ENCODE peak calls at places on chromosomes 11 and 22, in seven cellular contexts. One of them, this sample, is unnamed.

GRCh38 chr22:37549704-37550059 is 10.6 kb upstream of the CDC42EP1 start:
- DNase-seq in transverse colon: no peak
- DNase-seq in fibroblast of lung: peak
- DNase-seq in effector memory CD4-positive, alpha-beta T cell: no peak
- DNase-seq in A549: no peak
- DNase-seq in CD8-positive, alpha-beta memory T cell: no peak
- DNase-seq in esophagus squamous epithelium: no peak
- DNase-seq in this sample: peak

GRCh38 chr22:19791894-19792293 is 31.3 kb downstream of the TBX1 start:
- DNase-seq in transverse colon: no peak
- DNase-seq in fibroblast of lung: no peak
- DNase-seq in effector memory CD4-positive, alpha-beta T cell: no peak
- DNase-seq in A549: no peak
- DNase-seq in CD8-positive, alpha-beta memory T cell: no peak
- DNase-seq in esophagus squamous epithelium: no peak
- DNase-seq in this sample: no peak

GRCh38 chr22:25702046-25702445 is 39.9 kb upstream of the MYO18B start:
- DNase-seq in transverse colon: no peak
- DNase-seq in fibroblast of lung: peak
- DNase-seq in effector memory CD4-positive, alpha-beta T cell: no peak
- DNase-seq in A549: no peak
- DNase-seq in CD8-positive, alpha-beta memory T cell: no peak
- DNase-seq in esophagus squamous epithelium: no peak
- DNase-seq in this sample: no peak

GRCh38 chr22:37484115-37485005 is 1.8 kb downstream of the MFNG start:
- DNase-seq in transverse colon: peak
- DNase-seq in fibroblast of lung: no peak
- DNase-seq in effector memory CD4-positive, alpha-beta T cell: peak
- DNase-seq in A549: no peak
- DNase-seq in CD8-positive, alpha-beta memory T cell: peak
- DNase-seq in esophagus squamous epithelium: peak
- DNase-seq in this sample: peak

GRCh38 chr11:121082670-121083069 is 18.4 kb upstream of the TECTA start:
- DNase-seq in transverse colon: no peak
- DNase-seq in fibroblast of lung: no peak
- DNase-seq in effector memory CD4-positive, alpha-beta T cell: no peak
- DNase-seq in A549: no peak
- DNase-seq in CD8-positive, alpha-beta memory T cell: no peak
- DNase-seq in esophagus squamous epithelium: no peak
- DNase-seq in this sample: peak

GRCh38 chr22:37502342-37503182 is 16.4 kb upstream of the MFNG start:
- DNase-seq in transverse colon: peak
- DNase-seq in fibroblast of lung: no peak
- DNase-seq in effector memory CD4-positive, alpha-beta T cell: no peak
- DNase-seq in A549: peak
- DNase-seq in CD8-positive, alpha-beta memory T cell: no peak
- DNase-seq in esophagus squamous epithelium: no peak
- DNase-seq in this sample: no peak

GRCh38 chr11:12066056-12066798 is 44.2 kb upstream of the MICAL2 start:
- DNase-seq in transverse colon: peak
- DNase-seq in fibroblast of lung: peak
- DNase-seq in effector memory CD4-positive, alpha-beta T cell: no peak
- DNase-seq in A549: peak
- DNase-seq in CD8-positive, alpha-beta memory T cell: no peak
- DNase-seq in esophagus squamous epithelium: no peak
- DNase-seq in this sample: no peak

GRCh38 chr22:17764036-17764435 is 10.2 kb downstream of the BID start:
- DNase-seq in transverse colon: no peak
- DNase-seq in fibroblast of lung: no peak
- DNase-seq in effector memory CD4-positive, alpha-beta T cell: no peak
- DNase-seq in A549: no peak
- DNase-seq in CD8-positive, alpha-beta memory T cell: no peak
- DNase-seq in esophagus squamous epithelium: no peak
- DNase-seq in this sample: peak

GRCh38 chr11:12090061-12090572 is 20.3 kb upstream of the MICAL2 start:
- DNase-seq in transverse colon: no peak
- DNase-seq in fibroblast of lung: peak
- DNase-seq in effector memory CD4-positive, alpha-beta T cell: no peak
- DNase-seq in A549: no peak
- DNase-seq in CD8-positive, alpha-beta memory T cell: no peak
- DNase-seq in esophagus squamous epithelium: no peak
- DNase-seq in this sample: no peak

GRCh38 chr11:62552931-62553838 is 6.6 kb upstream of the AHNAK start:
- DNase-seq in transverse colon: peak
- DNase-seq in fibroblast of lung: peak
- DNase-seq in effector memory CD4-positive, alpha-beta T cell: peak
- DNase-seq in A549: peak
- DNase-seq in CD8-positive, alpha-beta memory T cell: peak
- DNase-seq in esophagus squamous epithelium: no peak
- DNase-seq in this sample: peak

GRCh38 chr22:27115816-27116256 is 458.4 kb downstream of the MIAT start:
- DNase-seq in transverse colon: no peak
- DNase-seq in fibroblast of lung: peak
- DNase-seq in effector memory CD4-positive, alpha-beta T cell: no peak
- DNase-seq in A549: peak
- DNase-seq in CD8-positive, alpha-beta memory T cell: no peak
- DNase-seq in esophagus squamous epithelium: no peak
- DNase-seq in this sample: no peak

GRCh38 chr11:1442807-1443366 is 43.7 kb downstream of the MOB2 start:
- DNase-seq in transverse colon: no peak
- DNase-seq in fibroblast of lung: no peak
- DNase-seq in effector memory CD4-positive, alpha-beta T cell: no peak
- DNase-seq in A549: no peak
- DNase-seq in CD8-positive, alpha-beta memory T cell: no peak
- DNase-seq in esophagus squamous epithelium: no peak
- DNase-seq in this sample: no peak

GRCh38 chr11:1443737-1444136 is 42.8 kb downstream of the MOB2 start:
- DNase-seq in transverse colon: no peak
- DNase-seq in fibroblast of lung: no peak
- DNase-seq in effector memory CD4-positive, alpha-beta T cell: no peak
- DNase-seq in A549: no peak
- DNase-seq in CD8-positive, alpha-beta memory T cell: no peak
- DNase-seq in esophagus squamous epithelium: no peak
- DNase-seq in this sample: no peak

GRCh38 chr11:1440496-1440895 is 46.1 kb downstream of the MOB2 start:
- DNase-seq in transverse colon: no peak
- DNase-seq in fibroblast of lung: no peak
- DNase-seq in effector memory CD4-positive, alpha-beta T cell: no peak
- DNase-seq in A549: no peak
- DNase-seq in CD8-positive, alpha-beta memory T cell: no peak
- DNase-seq in esophagus squamous epithelium: no peak
- DNase-seq in this sample: no peak

GRCh38 chr11:1440066-1440465 is 46.5 kb downstream of the MOB2 start:
- DNase-seq in transverse colon: no peak
- DNase-seq in fibroblast of lung: no peak
- DNase-seq in effector memory CD4-positive, alpha-beta T cell: no peak
- DNase-seq in A549: no peak
- DNase-seq in CD8-positive, alpha-beta memory T cell: no peak
- DNase-seq in esophagus squamous epithelium: no peak
- DNase-seq in this sample: no peak

DNA sequence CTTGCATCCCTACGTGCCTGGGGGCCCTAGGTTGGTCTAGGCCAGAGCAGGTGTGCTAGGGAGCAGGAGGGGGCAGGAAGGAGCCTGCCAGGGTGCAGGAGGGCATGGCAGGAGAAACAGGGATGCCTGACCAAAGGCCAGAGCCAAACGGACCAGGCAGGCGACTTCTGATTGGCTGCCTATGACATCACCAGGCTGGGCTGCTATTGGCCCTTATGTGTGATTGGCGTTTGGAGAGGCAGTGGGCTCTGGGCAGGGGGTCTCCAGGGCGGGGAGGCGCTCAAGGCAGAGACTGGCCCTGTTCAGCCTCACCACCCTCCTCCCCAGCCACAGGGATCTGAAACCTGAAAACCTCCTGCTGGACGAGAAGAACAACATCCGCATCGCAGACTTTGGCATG is 44.4 kb downstream of the MOB2 start:
- DNase-seq in transverse colon: no peak
- DNase-seq in fibroblast of lung: no peak
- DNase-seq in effector memory CD4-positive, alpha-beta T cell: no peak
- DNase-seq in A549: peak
- DNase-seq in CD8-positive, alpha-beta memory T cell: no peak
- DNase-seq in esophagus squamous epithelium: no peak
- DNase-seq in this sample: no peak
- H3K27ac ChIP-seq in transverse colon: no peak
- H3K27ac ChIP-seq in fibroblast of lung: no peak
- H3K27ac ChIP-seq in effector memory CD4-positive, alpha-beta T cell: no peak
- H3K27ac ChIP-seq in A549: no peak
- H3K27ac ChIP-seq in CD8-positive, alpha-beta memory T cell: no peak
- H3K27ac ChIP-seq in esophagus squamous epithelium: no peak
- H3K27ac ChIP-seq in this sample: no peak

GRCh38 chr11:47061429-47062178 is 115.1 kb downstream of the ARFGAP2 start:
- DNase-seq in transverse colon: no peak
- DNase-seq in fibroblast of lung: no peak
- DNase-seq in effector memory CD4-positive, alpha-beta T cell: no peak
- DNase-seq in A549: no peak
- DNase-seq in CD8-positive, alpha-beta memory T cell: no peak
- DNase-seq in esophagus squamous epithelium: no peak
- DNase-seq in this sample: no peak

GRCh38 chr11:47057374-47057773 is 119.3 kb downstream of the ARFGAP2 start:
- DNase-seq in transverse colon: no peak
- DNase-seq in fibroblast of lung: no peak
- DNase-seq in effector memory CD4-positive, alpha-beta T cell: no peak
- DNase-seq in A549: no peak
- DNase-seq in CD8-positive, alpha-beta memory T cell: no peak
- DNase-seq in esophagus squamous epithelium: no peak
- DNase-seq in this sample: no peak

GRCh38 chr11:47056261-47056915 is 119.8 kb downstream of the CSTPP1 start:
- DNase-seq in transverse colon: no peak
- DNase-seq in fibroblast of lung: peak
- DNase-seq in effector memory CD4-positive, alpha-beta T cell: no peak
- DNase-seq in A549: no peak
- DNase-seq in CD8-positive, alpha-beta memory T cell: no peak
- DNase-seq in esophagus squamous epithelium: no peak
- DNase-seq in this sample: no peak

GRCh38 chr11:47062736-47063135 is 113.9 kb downstream of the ARFGAP2 start:
- DNase-seq in transverse colon: no peak
- DNase-seq in fibroblast of lung: no peak
- DNase-seq in effector memory CD4-positive, alpha-beta T cell: no peak
- DNase-seq in A549: no peak
- DNase-seq in CD8-positive, alpha-beta memory T cell: no peak
- DNase-seq in esophagus squamous epithelium: no peak
- DNase-seq in this sample: no peak

DNA sequence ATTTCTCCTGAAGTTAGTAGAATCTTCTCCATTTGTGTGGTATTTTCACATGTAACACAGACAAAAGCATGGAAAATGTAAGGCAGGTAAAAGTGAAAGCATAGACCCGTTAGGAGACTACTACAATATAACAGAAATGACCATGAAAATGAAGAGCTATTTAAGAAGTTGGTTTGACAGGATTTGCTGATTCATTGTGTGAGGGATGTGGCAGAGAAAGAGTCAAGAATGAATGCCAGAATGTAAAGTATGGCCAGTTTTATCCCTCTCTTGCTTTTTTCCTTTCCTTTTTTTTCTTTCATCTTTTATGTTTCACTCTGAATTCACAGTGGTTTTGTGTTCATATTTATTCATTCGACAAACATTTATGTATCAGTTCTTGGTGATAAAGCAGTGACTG is 115.9 kb downstream of the ARFGAP2 start:
- DNase-seq in transverse colon: no peak
- DNase-seq in fibroblast of lung: peak
- DNase-seq in effector memory CD4-positive, alpha-beta T cell: no peak
- DNase-seq in A549: no peak
- DNase-seq in CD8-positive, alpha-beta memory T cell: no peak
- DNase-seq in esophagus squamous epithelium: no peak
- DNase-seq in this sample: no peak
- H3K27ac ChIP-seq in transverse colon: no peak
- H3K27ac ChIP-seq in fibroblast of lung: no peak
- H3K27ac ChIP-seq in effector memory CD4-positive, alpha-beta T cell: no peak
- H3K27ac ChIP-seq in A549: peak
- H3K27ac ChIP-seq in CD8-positive, alpha-beta memory T cell: no peak
- H3K27ac ChIP-seq in esophagus squamous epithelium: no peak
- H3K27ac ChIP-seq in this sample: no peak

DNA sequence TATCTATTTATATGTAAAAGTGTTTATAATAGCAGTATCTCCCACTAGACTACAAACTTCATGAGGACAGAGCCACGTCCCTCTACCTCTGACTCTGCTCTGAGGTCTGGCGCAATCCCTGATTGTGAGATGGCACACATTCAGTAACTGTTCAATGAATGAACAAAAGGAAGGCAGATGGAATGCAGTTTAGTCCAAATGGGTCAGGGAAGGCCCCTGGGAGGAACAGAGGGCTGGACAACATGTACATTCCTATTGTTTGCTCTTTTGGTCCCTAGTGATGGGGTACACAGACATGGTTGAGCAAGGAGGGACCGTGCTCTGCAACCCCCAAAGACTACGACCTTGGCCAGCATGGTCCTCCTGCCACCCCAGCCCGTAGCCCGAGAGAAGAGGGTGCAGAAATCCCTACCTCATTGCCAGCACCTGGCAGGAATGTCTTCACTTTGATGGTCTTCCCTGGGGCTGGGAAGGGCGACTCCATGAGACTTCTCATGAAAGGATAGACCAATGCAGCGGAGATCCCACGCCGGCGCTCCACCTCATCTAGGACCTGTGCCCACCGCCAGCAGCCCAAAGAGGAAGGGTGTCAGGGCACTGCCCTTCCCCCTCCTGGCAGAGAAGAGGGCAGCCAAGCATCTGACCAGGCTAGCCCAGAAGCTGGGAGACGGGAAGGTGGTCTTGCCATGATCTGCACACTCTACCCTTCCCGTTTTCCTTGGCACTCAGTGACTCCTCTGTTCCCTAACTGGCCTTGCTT is 24.3 kb downstream of the RPL27A start:
- DNase-seq in transverse colon: no peak
- DNase-seq in fibroblast of lung: no peak
- DNase-seq in effector memory CD4-positive, alpha-beta T cell: no peak
- DNase-seq in A549: no peak
- DNase-seq in CD8-positive, alpha-beta memory T cell: no peak
- DNase-seq in esophagus squamous epithelium: no peak
- DNase-seq in this sample: no peak
- H3K27ac ChIP-seq in transverse colon: peak
- H3K27ac ChIP-seq in fibroblast of lung: no peak
- H3K27ac ChIP-seq in effector memory CD4-positive, alpha-beta T cell: no peak
- H3K27ac ChIP-seq in A549: no peak
- H3K27ac ChIP-seq in CD8-positive, alpha-beta memory T cell: no peak
- H3K27ac ChIP-seq in esophagus squamous epithelium: peak
- H3K27ac ChIP-seq in this sample: peak

DNA sequence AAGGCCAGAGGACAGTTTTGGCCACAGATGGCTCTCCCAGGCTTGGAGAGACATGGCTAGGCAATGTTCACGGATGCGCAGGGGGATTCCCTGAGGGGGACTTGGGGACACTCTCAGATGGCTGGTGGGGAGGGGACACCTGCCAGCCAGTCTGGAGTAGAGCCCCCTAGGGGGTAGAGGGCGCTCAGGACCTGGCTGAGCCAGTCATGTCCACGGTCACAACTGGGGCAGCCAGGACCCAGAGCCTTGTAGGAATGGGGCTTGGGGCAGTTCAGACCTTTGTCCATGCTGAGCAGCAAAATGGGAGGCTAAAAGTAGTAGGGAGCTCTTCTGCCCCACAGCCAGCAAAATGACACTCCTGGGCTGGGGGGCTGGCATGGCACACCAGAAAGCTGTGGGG is 1.7 kb downstream of the CSDC2 start:
- DNase-seq in transverse colon: no peak
- DNase-seq in fibroblast of lung: no peak
- DNase-seq in effector memory CD4-positive, alpha-beta T cell: no peak
- DNase-seq in A549: no peak
- DNase-seq in CD8-positive, alpha-beta memory T cell: no peak
- DNase-seq in esophagus squamous epithelium: no peak
- DNase-seq in this sample: no peak
- H3K27ac ChIP-seq in transverse colon: peak
- H3K27ac ChIP-seq in fibroblast of lung: peak
- H3K27ac ChIP-seq in effector memory CD4-positive, alpha-beta T cell: no peak
- H3K27ac ChIP-seq in A549: peak
- H3K27ac ChIP-seq in CD8-positive, alpha-beta memory T cell: no peak
- H3K27ac ChIP-seq in esophagus squamous epithelium: peak
- H3K27ac ChIP-seq in this sample: no peak

GRCh38 chr11:27718346-27718852 is 18.1 kb upstream of the BDNF start:
- DNase-seq in transverse colon: peak
- DNase-seq in fibroblast of lung: peak
- DNase-seq in effector memory CD4-positive, alpha-beta T cell: no peak
- DNase-seq in A549: peak
- DNase-seq in CD8-positive, alpha-beta memory T cell: no peak
- DNase-seq in esophagus squamous epithelium: no peak
- DNase-seq in this sample: peak
- H3K27ac ChIP-seq in transverse colon: no peak
- H3K27ac ChIP-seq in fibroblast of lung: no peak
- H3K27ac ChIP-seq in effector memory CD4-positive, alpha-beta T cell: no peak
- H3K27ac ChIP-seq in A549: peak
- H3K27ac ChIP-seq in CD8-positive, alpha-beta memory T cell: no peak
- H3K27ac ChIP-seq in esophagus squamous epithelium: peak
- H3K27ac ChIP-seq in this sample: peak

This sample was measured in thyroid gland.